ENCODE peak calls at places on chromosomes 1 and 21, in four cellular contexts. One of them, this sample, is unnamed. For H3K36me3, the result is how much of the 10 kb centered on the place peaks cover.

GRCh38 chr1:1434131-1434811 is 1.2 kb upstream of the VWA1 start:
- DNase-seq in tibial artery: peak
- DNase-seq in left ventricle myocardium inferior: peak
- DNase-seq in Caco-2: no peak
- DNase-seq in this sample: no peak

GRCh38 chr21:14533555-14534400 is 12.3 kb downstream of the SAMSN1 start:
- DNase-seq in left ventricle myocardium inferior: no peak
- DNase-seq in Caco-2: no peak
- DNase-seq in tibial artery: no peak
- DNase-seq in this sample: no peak

GRCh38 chr1:116724765-116725375 is 29.4 kb upstream of the CD2 start:
- DNase-seq in tibial artery: peak
- DNase-seq in left ventricle myocardium inferior: no peak
- DNase-seq in Caco-2: peak
- DNase-seq in this sample: peak

GRCh38 chr1:94119796-94120590 is 955 bp downstream of the ABCA4 start:
- DNase-seq in tibial artery: no peak
- DNase-seq in left ventricle myocardium inferior: no peak
- DNase-seq in Caco-2: no peak
- DNase-seq in this sample: no peak

GRCh38 chr1:227934476-227935313 is 13.0 kb downstream of the WNT9A start:
- DNase-seq in Caco-2: no peak
- DNase-seq in tibial artery: no peak
- DNase-seq in left ventricle myocardium inferior: no peak
- DNase-seq in this sample: no peak

GRCh38 chr1:210272666-210273065 is 40.1 kb downstream of the SERTAD4 start:
- DNase-seq in Caco-2: no peak
- DNase-seq in left ventricle myocardium inferior: no peak
- DNase-seq in tibial artery: no peak
- DNase-seq in this sample: no peak

GRCh38 chr1:37561794-37562132 is 5.0 kb downstream of the DNALI1 start:
- DNase-seq in tibial artery: no peak
- DNase-seq in left ventricle myocardium inferior: no peak
- DNase-seq in Caco-2: peak
- DNase-seq in this sample: peak

GRCh38 chr1:111448482-111448917 is 556 bp downstream of the WDR77 start:
- DNase-seq in left ventricle myocardium inferior: no peak
- DNase-seq in tibial artery: no peak
- DNase-seq in Caco-2: no peak
- DNase-seq in this sample: peak

GRCh38 chr1:1424623-1425229 is 3.6 kb upstream of the ANKRD65 start:
- DNase-seq in Caco-2: no peak
- DNase-seq in left ventricle myocardium inferior: no peak
- DNase-seq in tibial artery: no peak
- DNase-seq in this sample: no peak

GRCh38 chr1:54982739-54983138 is 2.3 kb downstream of the TMEM61 start:
- DNase-seq in left ventricle myocardium inferior: no peak
- DNase-seq in tibial artery: no peak
- DNase-seq in Caco-2: no peak
- DNase-seq in this sample: no peak

GRCh38 chr21:36694593-36695282 is 4.2 kb upstream of the SIM2 start:
- DNase-seq in tibial artery: no peak
- DNase-seq in left ventricle myocardium inferior: no peak
- DNase-seq in Caco-2: no peak
- DNase-seq in this sample: no peak

GRCh38 chr1:9376886-9377333 is 84.2 kb downstream of the SPSB1 start:
- DNase-seq in tibial artery: peak
- DNase-seq in left ventricle myocardium inferior: peak
- DNase-seq in Caco-2: no peak
- DNase-seq in this sample: no peak

GRCh38 chr1:234550341-234551031 is 59.5 kb downstream of the IRF2BP2 start:
- DNase-seq in left ventricle myocardium inferior: no peak
- DNase-seq in Caco-2: no peak
- DNase-seq in tibial artery: no peak
- DNase-seq in this sample: no peak

GRCh38 chr1:5914676-5915285 is 77.4 kb downstream of the NPHP4 start:
- DNase-seq in tibial artery: no peak
- DNase-seq in left ventricle myocardium inferior: no peak
- DNase-seq in Caco-2: no peak
- DNase-seq in this sample: no peak

GRCh38 chr1:162905174-162905573 is 44.2 kb upstream of the CCDC190 start:
- DNase-seq in tibial artery: no peak
- DNase-seq in left ventricle myocardium inferior: no peak
- DNase-seq in Caco-2: no peak
- DNase-seq in this sample: no peak

GRCh38 chr21:39009587-39010225 is 173.5 kb downstream of the PSMG1 start:
- DNase-seq in tibial artery: no peak
- DNase-seq in left ventricle myocardium inferior: no peak
- DNase-seq in Caco-2: no peak
- DNase-seq in this sample: no peak

GRCh38 chr1:234975122-234975940 is 153.3 kb downstream of the TOMM20 start:
- DNase-seq in left ventricle myocardium inferior: no peak
- DNase-seq in tibial artery: no peak
- DNase-seq in Caco-2: peak
- DNase-seq in this sample: no peak

GRCh38 chr1:72636636-72637035 is 354.3 kb upstream of the NEGR1 start:
- DNase-seq in tibial artery: no peak
- DNase-seq in left ventricle myocardium inferior: no peak
- DNase-seq in Caco-2: no peak
- DNase-seq in this sample: no peak

GRCh38 chr1:5312870-5313269 is 658.5 kb downstream of the AJAP1 start:
- DNase-seq in left ventricle myocardium inferior: no peak
- DNase-seq in Caco-2: no peak
- DNase-seq in tibial artery: no peak
- DNase-seq in this sample: no peak

GRCh38 chr1:204920967-204921366 is 50.3 kb downstream of the NFASC start:
- DNase-seq in tibial artery: no peak
- DNase-seq in Caco-2: no peak
- DNase-seq in left ventricle myocardium inferior: no peak
- DNase-seq in this sample: no peak

GRCh38 chr1:116377564-116378529 is 4.8 kb downstream of the ATP1A1 start:
- DNase-seq in tibial artery: peak
- DNase-seq in Caco-2: no peak
- DNase-seq in left ventricle myocardium inferior: peak
- DNase-seq in this sample: peak

GRCh38 chr1:228158690-228159665 is 6.6 kb upstream of the IBA57 start:
- DNase-seq in tibial artery: no peak
- DNase-seq in Caco-2: no peak
- DNase-seq in left ventricle myocardium inferior: peak
- DNase-seq in this sample: no peak

GRCh38 chr1:246122071-246122470 is 385.0 kb downstream of the SMYD3 start:
- DNase-seq in left ventricle myocardium inferior: no peak
- DNase-seq in Caco-2: no peak
- DNase-seq in tibial artery: no peak
- DNase-seq in this sample: no peak

GRCh38 chr1:200737647-200738296 is 921 bp upstream of the CAMSAP2 start:
- DNase-seq in left ventricle myocardium inferior: no peak
- DNase-seq in Caco-2: no peak
- DNase-seq in tibial artery: no peak
- DNase-seq in this sample: peak

GRCh38 chr1:222829868-222830267 is 15.0 kb downstream of the DISP1 start:
- DNase-seq in tibial artery: no peak
- DNase-seq in left ventricle myocardium inferior: no peak
- DNase-seq in Caco-2: no peak
- DNase-seq in this sample: no peak

GRCh38 chr1:30903343-30904034 is 5.1 kb downstream of the SDC3 start:
- DNase-seq in left ventricle myocardium inferior: peak
- DNase-seq in Caco-2: no peak
- DNase-seq in tibial artery: no peak
- DNase-seq in this sample: no peak

GRCh38 chr21:19011448-19011847 is 607.9 kb upstream of the TMPRSS15 start:
- DNase-seq in Caco-2: no peak
- DNase-seq in left ventricle myocardium inferior: peak
- DNase-seq in tibial artery: no peak
- DNase-seq in this sample: no peak

GRCh38 chr21:32475162-32475812 is 62.8 kb downstream of the EVA1C start:
- DNase-seq in Caco-2: no peak
- DNase-seq in tibial artery: no peak
- DNase-seq in left ventricle myocardium inferior: no peak
- DNase-seq in this sample: no peak

GRCh38 chr1:20484526-20485462 is 1.2 kb downstream of the CAMK2N1 start:
- DNase-seq in left ventricle myocardium inferior: no peak
- DNase-seq in tibial artery: no peak
- DNase-seq in Caco-2: peak
- DNase-seq in this sample: no peak

GRCh38 chr1:193846411-193846810 is 660.0 kb upstream of the B3GALT2 start:
- DNase-seq in Caco-2: no peak
- DNase-seq in left ventricle myocardium inferior: no peak
- DNase-seq in tibial artery: no peak
- DNase-seq in this sample: no peak

GRCh38 chr1:172751668-172752067 is 92.8 kb downstream of the FASLG start:
- DNase-seq in left ventricle myocardium inferior: no peak
- DNase-seq in tibial artery: no peak
- DNase-seq in Caco-2: no peak
- DNase-seq in this sample: no peak

GRCh38 chr1:211621471-211622198 is 42.7 kb upstream of the SLC30A1 start:
- DNase-seq in Caco-2: no peak
- DNase-seq in tibial artery: no peak
- DNase-seq in left ventricle myocardium inferior: peak
- DNase-seq in this sample: no peak

GRCh38 chr1:171623651-171624331 is 1.7 kb downstream of the MYOCOS start:
- DNase-seq in tibial artery: no peak
- DNase-seq in left ventricle myocardium inferior: no peak
- DNase-seq in Caco-2: no peak
- DNase-seq in this sample: no peak

GRCh38 chr1:61420243-61420642 is 304.7 kb downstream of the TM2D1 start:
- DNase-seq in tibial artery: no peak
- DNase-seq in left ventricle myocardium inferior: no peak
- DNase-seq in Caco-2: no peak
- DNase-seq in this sample: no peak

GRCh38 chr1:9351654-9352271 is 59.1 kb downstream of the SPSB1 start:
- DNase-seq in tibial artery: no peak
- DNase-seq in Caco-2: no peak
- DNase-seq in left ventricle myocardium inferior: no peak
- DNase-seq in this sample: no peak

GRCh38 chr1:206695751-206696150 is 11.0 kb downstream of the MAPKAPK2 start:
- DNase-seq in Caco-2: no peak
- DNase-seq in tibial artery: no peak
- DNase-seq in left ventricle myocardium inferior: no peak
- DNase-seq in this sample: no peak
- H3K36me3 ChIP-seq in Caco-2: under half
- H3K36me3 ChIP-seq in tibial artery: under half
- H3K36me3 ChIP-seq in left ventricle myocardium inferior: under half
- H3K36me3 ChIP-seq in this sample: under half

GRCh38 chr1:53449026-53449425 is 10.2 kb upstream of the DMRTB1 start:
- DNase-seq in Caco-2: no peak
- DNase-seq in left ventricle myocardium inferior: no peak
- DNase-seq in tibial artery: no peak
- DNase-seq in this sample: no peak
- H3K36me3 ChIP-seq in Caco-2: under half
- H3K36me3 ChIP-seq in left ventricle myocardium inferior: under half
- H3K36me3 ChIP-seq in tibial artery: under half
- H3K36me3 ChIP-seq in this sample: under half

DNA sequence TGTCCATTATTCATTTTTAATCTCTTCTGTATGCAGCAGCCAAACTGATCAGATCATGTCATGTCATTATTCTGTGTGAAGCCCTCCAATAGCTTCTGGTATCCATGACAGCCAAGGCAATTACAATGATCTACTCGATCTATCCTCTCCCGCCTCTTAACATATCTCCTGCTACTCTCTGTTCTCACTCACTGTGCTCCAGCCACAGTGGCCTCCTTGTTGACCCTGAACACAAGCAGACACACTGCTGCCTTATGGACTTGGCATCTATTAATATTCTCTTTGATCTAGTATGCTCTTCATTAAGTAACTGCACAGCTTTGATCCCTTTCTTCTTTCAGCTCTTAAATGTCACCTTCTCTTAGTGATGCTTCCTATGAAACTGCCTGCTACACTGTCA is 59.5 kb downstream of the TPR start:
- DNase-seq in Caco-2: no peak
- DNase-seq in left ventricle myocardium inferior: no peak
- DNase-seq in tibial artery: no peak
- DNase-seq in this sample: no peak
- H3K36me3 ChIP-seq in Caco-2: under half
- H3K36me3 ChIP-seq in left ventricle myocardium inferior: half or more
- H3K36me3 ChIP-seq in tibial artery: half or more
- H3K36me3 ChIP-seq in this sample: half or more

DNA sequence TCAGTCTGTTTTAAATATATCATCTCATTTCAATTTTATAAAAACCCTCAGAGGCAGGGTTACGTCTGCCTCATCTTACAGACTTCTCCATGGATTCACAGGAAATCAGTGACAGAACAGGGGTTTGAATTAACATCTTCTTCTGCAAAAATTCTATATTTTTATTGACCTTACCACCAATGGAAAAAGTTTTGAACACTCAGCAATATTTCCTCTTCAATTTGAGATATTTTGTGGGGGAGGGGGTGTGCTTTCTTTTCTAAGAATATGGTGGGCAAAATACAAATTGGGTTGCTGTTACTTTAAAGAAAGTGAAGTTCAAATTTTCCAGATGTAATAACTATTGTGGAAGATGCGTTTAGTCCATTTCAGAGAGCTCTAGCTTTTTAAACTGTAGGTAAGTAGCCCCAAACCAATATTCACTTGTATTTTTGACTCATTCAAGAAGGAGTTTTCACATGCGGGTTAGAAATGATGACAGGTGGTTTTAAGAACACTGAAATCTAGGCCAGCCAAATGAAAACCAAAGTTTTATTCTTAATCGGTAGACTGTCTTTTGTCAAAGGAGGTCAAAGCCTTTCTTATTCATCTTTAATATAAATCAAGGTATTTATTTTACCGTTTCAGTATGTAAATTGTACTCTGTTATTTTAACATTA is 17.4 kb downstream of the TGFB2 start:
- DNase-seq in left ventricle myocardium inferior: no peak
- DNase-seq in tibial artery: no peak
- DNase-seq in Caco-2: no peak
- DNase-seq in this sample: no peak
- H3K36me3 ChIP-seq in left ventricle myocardium inferior: under half
- H3K36me3 ChIP-seq in tibial artery: under half
- H3K36me3 ChIP-seq in Caco-2: under half
- H3K36me3 ChIP-seq in this sample: under half

This sample was measured in OCI-LY7.